ENCODE peak calls at places on chromosomes 3 and 15, in four cellular contexts. N is skeletal muscle cell, U is heart right ventricle, W is dorsolateral prefrontal cortex. V is an unnamed sample.

GRCh38 chr3:192494176-192494575 is 233.2 kb downstream of the FGF12 start:
- DNase-seq in W (no peak), U (peak), N (no peak), V (no peak)

GRCh38 chr15:71657141-71657540 is 153.2 kb upstream of the NR2E3 start:
- DNase-seq in U (no peak), W (no peak), N (no peak), V (no peak)

GRCh38 chr3:128273116-128273840 is 120.0 kb downstream of the EEFSEC start:
- DNase-seq in W (no peak), N (no peak), U (no peak), V (no peak)

GRCh38 chr3:79361748-79362378 is 405.9 kb downstream of the ROBO1 start:
- DNase-seq in N (no peak), W (no peak), U (peak), V (no peak)

GRCh38 chr15:89385596-89386242 is 51.1 kb upstream of the POLG start:
- DNase-seq in N (no peak), U (no peak), W (no peak), V (no peak)

GRCh38 chr15:66829551-66830131 is 127.6 kb downstream of the SMAD6 start:
- DNase-seq in N (no peak), U (no peak), W (no peak), V (no peak)

GRCh38 chr15:73352082-73352481 is 16.7 kb downstream of the HCN4 start:
- DNase-seq in N (no peak), U (peak), W (peak), V (no peak)

GRCh38 chr3:43760951-43761350 is 70.2 kb downstream of the ABHD5 start:
- DNase-seq in N (no peak), U (no peak), W (no peak), V (no peak)

GRCh38 chr3:153052096-153052460 is 109.9 kb upstream of the RAP2B start:
- DNase-seq in N (peak), U (peak), W (no peak), V (no peak)

GRCh38 chr3:12227833-12228232 is 61.0 kb upstream of the PPARG start:
- DNase-seq in U (no peak), N (peak), W (no peak), V (no peak)

GRCh38 chr15:28014623-28015200 is 84.4 kb downstream of the OCA2 start:
- DNase-seq in U (no peak), N (no peak), W (no peak), V (no peak)

GRCh38 chr3:63279000-63279366 is 875 bp downstream of the SYNPR start:
- DNase-seq in U (no peak), N (no peak), W (no peak), V (no peak)

GRCh38 chr3:188877381-188877780 is 294.4 kb upstream of the TPRG1 start:
- DNase-seq in W (no peak), N (no peak), U (no peak), V (no peak)

GRCh38 chr15:51281368-51281967 is 56.9 kb downstream of the CYP19A1 start:
- DNase-seq in W (peak), U (peak), N (no peak), V (no peak)

GRCh38 chr3:33128706-33129105 is 14.9 kb downstream of the CRTAP start:
- DNase-seq in W (no peak), N (no peak), U (no peak), V (no peak)

GRCh38 chr3:174439621-174440349 is 419.3 kb upstream of the NAALADL2 start:
- DNase-seq in N (peak), W (no peak), U (peak), V (no peak)

GRCh38 chr15:81813215-81813614 is 232.6 kb downstream of the MEX3B start:
- DNase-seq in U (no peak), W (no peak), N (no peak), V (no peak)

GRCh38 chr3:11300970-11301369 is 28.8 kb downstream of the ATG7 start:
- DNase-seq in N (no peak), W (no peak), U (no peak), V (no peak)

GRCh38 chr15:38680780-38681179 is 116.2 kb upstream of the RASGRP1 start:
- DNase-seq in W (no peak), N (no peak), U (no peak), V (no peak)

GRCh38 chr3:128152419-128153155 is 694 bp upstream of the EEFSEC start:
- DNase-seq in N (no peak), W (no peak), U (no peak), V (no peak)

GRCh38 chr3:71584216-71585061 is 911 bp upstream of the FOXP1 start:
- DNase-seq in W (no peak), U (peak), N (no peak), V (no peak)

GRCh38 chr15:50452927-50453326 is 28.7 kb downstream of the USP8 start:
- DNase-seq in N (no peak), W (no peak), U (no peak), V (no peak)

GRCh38 chr3:9514956-9515355 is 38.7 kb downstream of the LHFPL4 start:
- DNase-seq in U (no peak), W (no peak), N (no peak), V (no peak)

GRCh38 chr15:53437985-53438841 is 321.2 kb downstream of the WDR72 start:
- DNase-seq in N (no peak), U (no peak), W (no peak), V (no peak)

GRCh38 chr3:136984837-136985236 is 27.1 kb downstream of the IL20RB start:
- DNase-seq in N (peak), U (no peak), W (no peak), V (no peak)

GRCh38 chr3:42996633-42997075 is 17.5 kb downstream of the GASK1A start:
- DNase-seq in N (no peak), U (no peak), W (peak), V (no peak)

GRCh38 chr3:72018339-72018984 is 233.5 kb upstream of the PROK2 start:
- DNase-seq in N (no peak), U (no peak), W (no peak), V (no peak)

GRCh38 chr3:29279830-29280229 is 1.0 kb upstream of the RBMS3 start:
- DNase-seq in W (peak), N (no peak), U (no peak), V (no peak)

GRCh38 chr15:46955576-46955975 is 761.7 kb upstream of the SEMA6D start:
- DNase-seq in N (no peak), U (no peak), W (no peak), V (no peak)

GRCh38 chr3:147407107-147407494 is 758 bp upstream of the ZIC4 start:
- DNase-seq in N (no peak), W (no peak), U (no peak), V (no peak)

GRCh38 chr3:122515020-122515468 is 305 bp upstream of the KPNA1 start:
- DNase-seq in N (no peak), W (no peak), U (no peak), V (no peak)

GRCh38 chr15:34753236-34753894 is 1.4 kb downstream of the GJD2 start:
- DNase-seq in U (peak), W (no peak), N (peak), V (no peak)

GRCh38 chr15:40471105-40471777 is 457 bp downstream of the CHST14 start:
- DNase-seq in U (peak), W (no peak), N (no peak), V (peak)

GRCh38 chr15:89469331-89470107 is 26.9 kb downstream of the RHCG start:
- DNase-seq in U (no peak), N (no peak), W (no peak), V (no peak)

GRCh38 chr3:46542344-46542743 is 23.8 kb downstream of the LRRC2 start:
- DNase-seq in U (no peak), W (no peak), N (no peak), V (no peak)

GRCh38 chr3:156142649-156143048 is 22.3 kb downstream of the KCNAB1 start:
- DNase-seq in W (no peak), N (no peak), U (no peak), V (no peak)